ENCODE peak calls at places on chromosomes 16 and 17, in seven cellular contexts. O is HCT116, B is SK-N-SH, D is HepG2, T is K562, C is GM12878, U is H1. S is an unnamed sample.
A peak's percentile ranks its signal among the peaks of the same experiment; 100 is the strongest.

GRCh38 chr16:69286941-69287713 is 24.0 kb upstream of the VPS4A start:
- DNase-seq in O (peak; percentile 31), B (peak; percentile 39), D (peak; percentile 62), T (peak; percentile 34), C (peak; percentile 5), U (no peak), S (peak; percentile 2)

GRCh38 chr17:78113804-78114785 is 14.5 kb downstream of the TMC6 start:
- DNase-seq in O (no peak), B (no peak), D (no peak), T (no peak), C (no peak), U (no peak), S (no peak)

GRCh38 chr16:2513405-2514332 is at the start of gene ATP6V0C:
- DNase-seq in O (peak; percentile 77), B (peak; percentile 97), D (peak; percentile 83), T (peak; percentile 88), C (peak; percentile 40), U (peak; percentile 80), S (no peak)

GRCh38 chr16:25434061-25434460 is 176.4 kb upstream of the ZKSCAN2 start:
- DNase-seq in O (no peak), B (no peak), D (no peak), T (no peak), C (no peak), U (no peak), S (no peak)

GRCh38 chr17:82931696-82932060 is 91.9 kb upstream of the ZNF750 start:
- DNase-seq in O (no peak), B (no peak), D (no peak), T (no peak), C (no peak), U (no peak), S (no peak)

GRCh38 chr17:81338301-81339179 is 43.4 kb upstream of the SLC38A10 start:
- DNase-seq in O (no peak), B (peak; percentile 90), D (no peak), T (no peak), C (no peak), U (no peak), S (no peak)

GRCh38 chr17:58344047-58344790 is 7.8 kb downstream of the SUPT4H1 start:
- DNase-seq in O (no peak), B (no peak), D (no peak), T (no peak), C (peak; percentile 98), U (no peak), S (no peak)

GRCh38 chr17:81685108-81685507 is 1.3 kb downstream of the HGS start:
- DNase-seq in O (no peak), B (peak; percentile 28), D (no peak), T (no peak), C (no peak), U (no peak), S (no peak)

GRCh38 chr17:32915108-32915700 is 12.7 kb upstream of the TMEM98 start:
- DNase-seq in O (no peak), B (no peak), D (no peak), T (no peak), C (no peak), U (no peak), S (no peak)

GRCh38 chr17:43456661-43457361 is 27.0 kb upstream of the DHX8 start:
- DNase-seq in O (no peak), B (no peak), D (peak; percentile 100), T (no peak), C (no peak), U (no peak), S (no peak)

GRCh38 chr17:30236297-30236624 is 764 bp upstream of the SLC6A4 start:
- DNase-seq in O (no peak), B (no peak), D (no peak), T (no peak), C (no peak), U (no peak), S (no peak)

GRCh38 chr17:30234296-30234695 is 1.2 kb downstream of the SLC6A4 start:
- DNase-seq in O (no peak), B (no peak), D (no peak), T (no peak), C (no peak), U (no peak), S (no peak)

GRCh38 chr17:30235386-30236296 is at the start of gene SLC6A4:
- DNase-seq in O (no peak), B (peak; percentile 78), D (no peak), T (peak; percentile 50), C (no peak), U (no peak), S (no peak)

GRCh38 chr17:30236807-30237206 is 1.3 kb upstream of the SLC6A4 start:
- DNase-seq in O (peak; percentile 7), B (peak; percentile 87), D (peak; percentile 40), T (no peak), C (no peak), U (peak; percentile 19), S (no peak)

DNA sequence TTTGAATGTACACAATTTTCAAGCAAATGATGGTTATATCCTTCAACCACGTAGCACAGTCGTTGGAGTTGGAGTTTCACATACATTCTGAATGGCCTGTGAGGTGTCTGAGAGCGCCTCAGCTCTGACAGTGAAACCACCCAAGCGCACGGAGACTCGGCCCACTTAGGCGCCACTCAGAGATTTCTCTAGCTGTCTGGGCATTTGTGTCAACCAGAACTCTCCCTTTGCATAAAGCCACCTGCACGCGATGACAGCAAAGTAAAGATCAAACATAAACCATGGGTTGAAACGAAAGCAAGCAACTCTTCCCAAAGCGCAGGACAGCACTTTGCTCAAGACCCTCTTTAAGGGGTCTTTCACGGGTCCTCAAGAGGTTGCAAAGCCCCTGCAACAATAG is 543 bp downstream of the SLC6A4 start:
- DNase-seq in O (no peak), B (no peak), D (no peak), T (no peak), C (peak; percentile 19), U (no peak), S (no peak)
- H3K4me3 ChIP-seq in O (no peak overlapping the region), B (peak overlapping the region; percentile 59), D (no peak overlapping the region), T (no peak overlapping the region), C (peak overlapping the region; percentile 45), U (peak overlapping the region; percentile 52), S (peak overlapping the region; percentile 63)

DNA sequence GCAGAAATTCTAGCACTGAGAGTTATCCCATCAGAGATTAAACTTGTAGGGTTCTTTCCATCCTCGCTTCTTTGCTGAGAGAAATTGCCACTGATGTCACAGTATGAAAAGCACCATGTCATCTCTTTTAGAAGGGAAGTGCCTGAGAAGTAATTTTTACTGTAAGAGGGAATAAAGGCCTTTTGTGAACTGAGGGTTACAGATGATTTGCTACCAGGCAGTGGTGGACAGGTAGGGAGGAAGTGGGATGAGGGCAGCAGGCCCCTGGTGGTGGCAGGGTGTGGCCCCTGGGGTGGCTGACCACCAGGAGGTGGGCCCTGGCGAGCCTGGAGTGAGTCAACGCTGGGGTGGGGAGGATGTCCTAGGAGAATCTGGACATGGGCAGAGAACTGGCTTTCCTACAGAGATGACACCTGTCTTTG is 6.4 kb upstream of the MILR1 start:
- DNase-seq in O (no peak), B (no peak), D (no peak), T (no peak), C (no peak), U (no peak), S (no peak)
- TF ChIP-seq SIN3A in O (no peak), B (no peak), D (no peak), T (no peak), C (no peak), U (no peak), S (no peak)

GRCh38 chr16:48539485-48540221 is 70.3 kb downstream of the N4BP1 start:
- DNase-seq in O (no peak), B (no peak), D (no peak), T (no peak), C (no peak), U (no peak), S (no peak)

GRCh38 chr16:48537275-48537674 is 72.7 kb downstream of the N4BP1 start:
- DNase-seq in O (no peak), B (no peak), D (no peak), T (no peak), C (no peak), U (no peak), S (no peak)

GRCh38 chr16:48540222-48540900 is 69.6 kb downstream of the N4BP1 start:
- DNase-seq in O (no peak), B (no peak), D (no peak), T (no peak), C (no peak), U (no peak), S (no peak)

GRCh38 chr16:48537909-48538745 is 71.9 kb downstream of the N4BP1 start:
- DNase-seq in O (no peak), B (no peak), D (no peak), T (no peak), C (no peak), U (no peak), S (no peak)

GRCh38 chr16:48538746-48539484 is 71.1 kb downstream of the N4BP1 start:
- DNase-seq in O (no peak), B (peak; percentile 59), D (peak; percentile 24), T (peak; percentile 37), C (no peak), U (no peak), S (no peak)
- TF ChIP-seq CTCF in O (no peak), B (peak; percentile 43), D (peak; percentile 87), T (peak; percentile 46), C (peak; percentile 32), U (peak; percentile 70), S (no peak)

GRCh38 chr16:57480127-57480753 is 6.1 kb downstream of the DOK4 start:
- DNase-seq in O (no peak), B (peak; percentile 62), D (peak; percentile 88), T (peak; percentile 76), C (no peak), U (no peak), S (no peak)
- H3K4me3 ChIP-seq in O (no peak overlapping the region), B (peak overlapping the region; percentile 58), D (peak overlapping the region; percentile 52), T (no peak overlapping the region), C (no peak overlapping the region), U (no peak overlapping the region), S (no peak overlapping the region)

GRCh38 chr16:11001611-11002010 is 57.2 kb downstream of the CLEC16A start:
- DNase-seq in O (no peak), B (no peak), D (no peak), T (no peak), C (no peak), U (no peak), S (no peak)
- TF ChIP-seq SIN3A in O (no peak), B (no peak), D (no peak), T (no peak), C (no peak), U (no peak), S (no peak)

DNA sequence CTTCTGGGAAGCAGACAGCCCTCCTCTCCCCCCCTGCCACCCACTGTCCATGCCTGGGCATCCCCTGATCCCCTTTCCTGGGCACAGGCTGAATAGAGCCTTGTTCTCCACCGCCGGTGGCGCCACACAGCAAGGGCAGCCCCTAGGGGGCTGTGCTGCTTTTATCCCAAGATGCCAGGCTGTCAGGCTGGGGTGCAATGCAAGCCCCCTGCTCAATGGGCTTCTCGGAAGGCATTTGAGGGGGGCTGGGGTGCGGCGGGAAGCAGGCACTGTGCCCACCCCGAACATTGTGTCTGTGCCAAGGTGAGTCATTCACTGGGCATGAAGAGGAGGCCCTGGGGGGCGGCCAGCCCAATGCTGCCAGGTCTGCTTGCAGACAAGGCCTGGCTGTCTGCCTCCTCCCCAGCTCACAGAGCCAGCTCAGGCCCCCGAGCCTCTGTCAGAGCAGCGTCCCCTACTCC is 1.5 kb upstream of the GFAP start:
- DNase-seq in O (no peak), B (peak; percentile 45), D (no peak), T (no peak), C (no peak), U (no peak), S (no peak)
- TF ChIP-seq CTCF in O (no peak), B (no peak), D (peak; percentile 40), T (no peak), C (no peak), U (no peak), S (no peak)

GRCh38 chr17:40453881-40454630 is 10.8 kb downstream of the IGFBP4 start:
- DNase-seq in O (no peak), B (no peak), D (no peak), T (no peak), C (no peak), U (no peak), S (no peak)
- H3K4me3 ChIP-seq in O (no peak overlapping the region), B (no peak overlapping the region), D (no peak overlapping the region), T (no peak overlapping the region), C (no peak overlapping the region), U (no peak overlapping the region), S (no peak overlapping the region)

S was measured in Panc1.